ENCODE peak calls at places on chromosome 1, in ten cellular contexts. One of them, this sample, is unnamed.

GRCh38 chr1:231020139-231020601 is 19.9 kb downstream of the FAM89A start:
- DNase-seq in fibroblast of pulmonary artery: peak
- DNase-seq in H1: no peak
- DNase-seq in effector CD8-positive, alpha-beta T cell: no peak
- DNase-seq in transverse colon: no peak
- DNase-seq in AG04449: no peak
- DNase-seq in fibroblast of lung: no peak
- DNase-seq in stimulated activated naive CD4-positive, alpha-beta T cell treated with Interleukin-2 at 50 U/mL for 16 hours: no peak
- DNase-seq in MCF 10A: peak
- DNase-seq in activated naive CD4-positive, alpha-beta T cell: no peak
- DNase-seq in this sample: no peak

GRCh38 chr1:191643060-191643459 is 515.2 kb upstream of the RGS18 start:
- DNase-seq in fibroblast of pulmonary artery: no peak
- DNase-seq in H1: no peak
- DNase-seq in effector CD8-positive, alpha-beta T cell: no peak
- DNase-seq in transverse colon: no peak
- DNase-seq in AG04449: no peak
- DNase-seq in fibroblast of lung: no peak
- DNase-seq in stimulated activated naive CD4-positive, alpha-beta T cell treated with Interleukin-2 at 50 U/mL for 16 hours: no peak
- DNase-seq in MCF 10A: no peak
- DNase-seq in activated naive CD4-positive, alpha-beta T cell: no peak
- DNase-seq in this sample: no peak

GRCh38 chr1:170929835-170930554 is 5.3 kb upstream of the MROH9 start:
- DNase-seq in fibroblast of pulmonary artery: peak
- DNase-seq in H1: no peak
- DNase-seq in effector CD8-positive, alpha-beta T cell: no peak
- DNase-seq in transverse colon: no peak
- DNase-seq in AG04449: no peak
- DNase-seq in fibroblast of lung: peak
- DNase-seq in stimulated activated naive CD4-positive, alpha-beta T cell treated with Interleukin-2 at 50 U/mL for 16 hours: no peak
- DNase-seq in MCF 10A: peak
- DNase-seq in activated naive CD4-positive, alpha-beta T cell: no peak
- DNase-seq in this sample: peak

GRCh38 chr1:12456979-12457378 is 161.0 kb downstream of the DHRS3 start:
- DNase-seq in fibroblast of pulmonary artery: peak
- DNase-seq in H1: no peak
- DNase-seq in effector CD8-positive, alpha-beta T cell: no peak
- DNase-seq in transverse colon: no peak
- DNase-seq in AG04449: no peak
- DNase-seq in fibroblast of lung: peak
- DNase-seq in stimulated activated naive CD4-positive, alpha-beta T cell treated with Interleukin-2 at 50 U/mL for 16 hours: no peak
- DNase-seq in MCF 10A: no peak
- DNase-seq in activated naive CD4-positive, alpha-beta T cell: no peak
- DNase-seq in this sample: no peak

GRCh38 chr1:155122308-155122707 is 5.4 kb upstream of the EFNA1 start:
- DNase-seq in fibroblast of pulmonary artery: no peak
- DNase-seq in H1: no peak
- DNase-seq in effector CD8-positive, alpha-beta T cell: no peak
- DNase-seq in transverse colon: no peak
- DNase-seq in AG04449: no peak
- DNase-seq in fibroblast of lung: no peak
- DNase-seq in stimulated activated naive CD4-positive, alpha-beta T cell treated with Interleukin-2 at 50 U/mL for 16 hours: no peak
- DNase-seq in MCF 10A: no peak
- DNase-seq in activated naive CD4-positive, alpha-beta T cell: no peak
- DNase-seq in this sample: no peak

GRCh38 chr1:150763631-150764223 is 1.9 kb downstream of the CTSS start:
- DNase-seq in fibroblast of pulmonary artery: no peak
- DNase-seq in H1: no peak
- DNase-seq in effector CD8-positive, alpha-beta T cell: no peak
- DNase-seq in transverse colon: no peak
- DNase-seq in AG04449: no peak
- DNase-seq in fibroblast of lung: no peak
- DNase-seq in stimulated activated naive CD4-positive, alpha-beta T cell treated with Interleukin-2 at 50 U/mL for 16 hours: no peak
- DNase-seq in MCF 10A: no peak
- DNase-seq in activated naive CD4-positive, alpha-beta T cell: no peak
- DNase-seq in this sample: no peak

GRCh38 chr1:91732291-91732953 is 153.5 kb downstream of the TGFBR3 start:
- DNase-seq in fibroblast of pulmonary artery: peak
- DNase-seq in H1: no peak
- DNase-seq in effector CD8-positive, alpha-beta T cell: no peak
- DNase-seq in transverse colon: no peak
- DNase-seq in AG04449: peak
- DNase-seq in fibroblast of lung: peak
- DNase-seq in stimulated activated naive CD4-positive, alpha-beta T cell treated with Interleukin-2 at 50 U/mL for 16 hours: no peak
- DNase-seq in MCF 10A: peak
- DNase-seq in activated naive CD4-positive, alpha-beta T cell: no peak
- DNase-seq in this sample: peak

GRCh38 chr1:32980080-32980479 is 15.5 kb upstream of the RNF19B start:
- DNase-seq in fibroblast of pulmonary artery: no peak
- DNase-seq in H1: no peak
- DNase-seq in effector CD8-positive, alpha-beta T cell: no peak
- DNase-seq in transverse colon: no peak
- DNase-seq in AG04449: no peak
- DNase-seq in fibroblast of lung: no peak
- DNase-seq in stimulated activated naive CD4-positive, alpha-beta T cell treated with Interleukin-2 at 50 U/mL for 16 hours: no peak
- DNase-seq in MCF 10A: no peak
- DNase-seq in activated naive CD4-positive, alpha-beta T cell: no peak
- DNase-seq in this sample: no peak

GRCh38 chr1:176466514-176466913 is 3.5 kb downstream of the PAPPA2 start:
- DNase-seq in fibroblast of pulmonary artery: no peak
- DNase-seq in H1: no peak
- DNase-seq in effector CD8-positive, alpha-beta T cell: no peak
- DNase-seq in transverse colon: no peak
- DNase-seq in AG04449: no peak
- DNase-seq in fibroblast of lung: no peak
- DNase-seq in stimulated activated naive CD4-positive, alpha-beta T cell treated with Interleukin-2 at 50 U/mL for 16 hours: no peak
- DNase-seq in MCF 10A: peak
- DNase-seq in activated naive CD4-positive, alpha-beta T cell: no peak
- DNase-seq in this sample: no peak

GRCh38 chr1:81126989-81127571 is 673.7 kb upstream of the ADGRL2 start:
- DNase-seq in fibroblast of pulmonary artery: no peak
- DNase-seq in H1: no peak
- DNase-seq in effector CD8-positive, alpha-beta T cell: no peak
- DNase-seq in transverse colon: no peak
- DNase-seq in AG04449: no peak
- DNase-seq in fibroblast of lung: peak
- DNase-seq in stimulated activated naive CD4-positive, alpha-beta T cell treated with Interleukin-2 at 50 U/mL for 16 hours: no peak
- DNase-seq in MCF 10A: no peak
- DNase-seq in activated naive CD4-positive, alpha-beta T cell: no peak
- DNase-seq in this sample: no peak

GRCh38 chr1:196563768-196564167 is 44.5 kb downstream of the KCNT2 start:
- DNase-seq in fibroblast of pulmonary artery: no peak
- DNase-seq in H1: no peak
- DNase-seq in effector CD8-positive, alpha-beta T cell: no peak
- DNase-seq in transverse colon: no peak
- DNase-seq in AG04449: no peak
- DNase-seq in fibroblast of lung: no peak
- DNase-seq in stimulated activated naive CD4-positive, alpha-beta T cell treated with Interleukin-2 at 50 U/mL for 16 hours: no peak
- DNase-seq in MCF 10A: no peak
- DNase-seq in activated naive CD4-positive, alpha-beta T cell: no peak
- DNase-seq in this sample: no peak

GRCh38 chr1:93219443-93219842 is 38.9 kb downstream of the CCDC18 start:
- DNase-seq in fibroblast of pulmonary artery: no peak
- DNase-seq in H1: no peak
- DNase-seq in effector CD8-positive, alpha-beta T cell: no peak
- DNase-seq in transverse colon: no peak
- DNase-seq in AG04449: no peak
- DNase-seq in fibroblast of lung: peak
- DNase-seq in stimulated activated naive CD4-positive, alpha-beta T cell treated with Interleukin-2 at 50 U/mL for 16 hours: no peak
- DNase-seq in MCF 10A: no peak
- DNase-seq in activated naive CD4-positive, alpha-beta T cell: no peak
- DNase-seq in this sample: no peak

GRCh38 chr1:76547916-76548315 is 319.4 kb upstream of the ST6GALNAC5 start:
- DNase-seq in fibroblast of pulmonary artery: peak
- DNase-seq in H1: no peak
- DNase-seq in effector CD8-positive, alpha-beta T cell: no peak
- DNase-seq in transverse colon: peak
- DNase-seq in AG04449: no peak
- DNase-seq in fibroblast of lung: no peak
- DNase-seq in stimulated activated naive CD4-positive, alpha-beta T cell treated with Interleukin-2 at 50 U/mL for 16 hours: no peak
- DNase-seq in MCF 10A: no peak
- DNase-seq in activated naive CD4-positive, alpha-beta T cell: no peak
- DNase-seq in this sample: no peak

GRCh38 chr1:153364181-153364580 is 6.5 kb downstream of the S100A9 start:
- DNase-seq in fibroblast of pulmonary artery: no peak
- DNase-seq in H1: no peak
- DNase-seq in effector CD8-positive, alpha-beta T cell: no peak
- DNase-seq in transverse colon: no peak
- DNase-seq in AG04449: no peak
- DNase-seq in fibroblast of lung: no peak
- DNase-seq in stimulated activated naive CD4-positive, alpha-beta T cell treated with Interleukin-2 at 50 U/mL for 16 hours: no peak
- DNase-seq in MCF 10A: no peak
- DNase-seq in activated naive CD4-positive, alpha-beta T cell: no peak
- DNase-seq in this sample: peak

GRCh38 chr1:247296599-247297180 is 35.0 kb downstream of the ZNF496 start:
- DNase-seq in fibroblast of pulmonary artery: no peak
- DNase-seq in H1: no peak
- DNase-seq in effector CD8-positive, alpha-beta T cell: no peak
- DNase-seq in transverse colon: no peak
- DNase-seq in AG04449: no peak
- DNase-seq in fibroblast of lung: no peak
- DNase-seq in stimulated activated naive CD4-positive, alpha-beta T cell treated with Interleukin-2 at 50 U/mL for 16 hours: no peak
- DNase-seq in MCF 10A: no peak
- DNase-seq in activated naive CD4-positive, alpha-beta T cell: no peak
- DNase-seq in this sample: no peak

GRCh38 chr1:58939666-58940370 is 156.0 kb upstream of the JUN start:
- DNase-seq in fibroblast of pulmonary artery: no peak
- DNase-seq in H1: no peak
- DNase-seq in effector CD8-positive, alpha-beta T cell: no peak
- DNase-seq in transverse colon: no peak
- DNase-seq in AG04449: no peak
- DNase-seq in fibroblast of lung: no peak
- DNase-seq in stimulated activated naive CD4-positive, alpha-beta T cell treated with Interleukin-2 at 50 U/mL for 16 hours: no peak
- DNase-seq in MCF 10A: no peak
- DNase-seq in activated naive CD4-positive, alpha-beta T cell: no peak
- DNase-seq in this sample: no peak

GRCh38 chr1:118185083-118185899 is at the start of gene SPAG17:
- DNase-seq in fibroblast of pulmonary artery: peak
- DNase-seq in H1: peak
- DNase-seq in effector CD8-positive, alpha-beta T cell: no peak
- DNase-seq in transverse colon: peak
- DNase-seq in AG04449: no peak
- DNase-seq in fibroblast of lung: peak
- DNase-seq in stimulated activated naive CD4-positive, alpha-beta T cell treated with Interleukin-2 at 50 U/mL for 16 hours: no peak
- DNase-seq in MCF 10A: no peak
- DNase-seq in activated naive CD4-positive, alpha-beta T cell: no peak
- DNase-seq in this sample: peak

GRCh38 chr1:9302745-9303524 is 10.2 kb downstream of the SPSB1 start:
- DNase-seq in fibroblast of pulmonary artery: peak
- DNase-seq in H1: no peak
- DNase-seq in effector CD8-positive, alpha-beta T cell: no peak
- DNase-seq in transverse colon: no peak
- DNase-seq in AG04449: peak
- DNase-seq in fibroblast of lung: peak
- DNase-seq in stimulated activated naive CD4-positive, alpha-beta T cell treated with Interleukin-2 at 50 U/mL for 16 hours: no peak
- DNase-seq in MCF 10A: peak
- DNase-seq in activated naive CD4-positive, alpha-beta T cell: no peak
- DNase-seq in this sample: peak

GRCh38 chr1:117712598-117712997 is 106.8 kb downstream of the TENT5C start:
- DNase-seq in fibroblast of pulmonary artery: no peak
- DNase-seq in H1: no peak
- DNase-seq in effector CD8-positive, alpha-beta T cell: no peak
- DNase-seq in transverse colon: no peak
- DNase-seq in AG04449: no peak
- DNase-seq in fibroblast of lung: no peak
- DNase-seq in stimulated activated naive CD4-positive, alpha-beta T cell treated with Interleukin-2 at 50 U/mL for 16 hours: no peak
- DNase-seq in MCF 10A: no peak
- DNase-seq in activated naive CD4-positive, alpha-beta T cell: no peak
- DNase-seq in this sample: no peak

GRCh38 chr1:170707959-170708666 is 44.2 kb downstream of the PRRX1 start:
- DNase-seq in fibroblast of pulmonary artery: peak
- DNase-seq in H1: no peak
- DNase-seq in effector CD8-positive, alpha-beta T cell: no peak
- DNase-seq in transverse colon: no peak
- DNase-seq in AG04449: peak
- DNase-seq in fibroblast of lung: peak
- DNase-seq in stimulated activated naive CD4-positive, alpha-beta T cell treated with Interleukin-2 at 50 U/mL for 16 hours: no peak
- DNase-seq in MCF 10A: peak
- DNase-seq in activated naive CD4-positive, alpha-beta T cell: no peak
- DNase-seq in this sample: peak

GRCh38 chr1:65681101-65681500 is 111.6 kb upstream of the PDE4B start:
- DNase-seq in fibroblast of pulmonary artery: peak
- DNase-seq in H1: no peak
- DNase-seq in effector CD8-positive, alpha-beta T cell: no peak
- DNase-seq in transverse colon: no peak
- DNase-seq in AG04449: no peak
- DNase-seq in fibroblast of lung: peak
- DNase-seq in stimulated activated naive CD4-positive, alpha-beta T cell treated with Interleukin-2 at 50 U/mL for 16 hours: no peak
- DNase-seq in MCF 10A: peak
- DNase-seq in activated naive CD4-positive, alpha-beta T cell: no peak
- DNase-seq in this sample: peak

GRCh38 chr1:20185834-20186782 is at the start of the genes PLA2G2C and UBXN10:
- DNase-seq in fibroblast of pulmonary artery: no peak
- DNase-seq in H1: peak
- DNase-seq in effector CD8-positive, alpha-beta T cell: no peak
- DNase-seq in transverse colon: peak
- DNase-seq in AG04449: no peak
- DNase-seq in fibroblast of lung: no peak
- DNase-seq in stimulated activated naive CD4-positive, alpha-beta T cell treated with Interleukin-2 at 50 U/mL for 16 hours: peak
- DNase-seq in MCF 10A: no peak
- DNase-seq in activated naive CD4-positive, alpha-beta T cell: peak
- DNase-seq in this sample: no peak

GRCh38 chr1:193471981-193472380 is 285.6 kb upstream of the B3GALT2 start:
- DNase-seq in fibroblast of pulmonary artery: no peak
- DNase-seq in H1: no peak
- DNase-seq in effector CD8-positive, alpha-beta T cell: no peak
- DNase-seq in transverse colon: no peak
- DNase-seq in AG04449: no peak
- DNase-seq in fibroblast of lung: peak
- DNase-seq in stimulated activated naive CD4-positive, alpha-beta T cell treated with Interleukin-2 at 50 U/mL for 16 hours: no peak
- DNase-seq in MCF 10A: no peak
- DNase-seq in activated naive CD4-positive, alpha-beta T cell: no peak
- DNase-seq in this sample: no peak

GRCh38 chr1:156584813-156585212 is 5.3 kb downstream of the TTC24 start:
- DNase-seq in fibroblast of pulmonary artery: no peak
- DNase-seq in H1: peak
- DNase-seq in effector CD8-positive, alpha-beta T cell: no peak
- DNase-seq in transverse colon: no peak
- DNase-seq in AG04449: no peak
- DNase-seq in fibroblast of lung: no peak
- DNase-seq in stimulated activated naive CD4-positive, alpha-beta T cell treated with Interleukin-2 at 50 U/mL for 16 hours: no peak
- DNase-seq in MCF 10A: no peak
- DNase-seq in activated naive CD4-positive, alpha-beta T cell: no peak
- DNase-seq in this sample: no peak

GRCh38 chr1:150106331-150106730 is 38.8 kb downstream of the VPS45 start:
- DNase-seq in fibroblast of pulmonary artery: no peak
- DNase-seq in H1: no peak
- DNase-seq in effector CD8-positive, alpha-beta T cell: no peak
- DNase-seq in transverse colon: no peak
- DNase-seq in AG04449: no peak
- DNase-seq in fibroblast of lung: peak
- DNase-seq in stimulated activated naive CD4-positive, alpha-beta T cell treated with Interleukin-2 at 50 U/mL for 16 hours: peak
- DNase-seq in MCF 10A: no peak
- DNase-seq in activated naive CD4-positive, alpha-beta T cell: no peak
- DNase-seq in this sample: no peak

GRCh38 chr1:70143052-70143659 is 62.2 kb downstream of the LRRC40 start:
- DNase-seq in fibroblast of pulmonary artery: peak
- DNase-seq in H1: no peak
- DNase-seq in effector CD8-positive, alpha-beta T cell: no peak
- DNase-seq in transverse colon: no peak
- DNase-seq in AG04449: peak
- DNase-seq in fibroblast of lung: peak
- DNase-seq in stimulated activated naive CD4-positive, alpha-beta T cell treated with Interleukin-2 at 50 U/mL for 16 hours: no peak
- DNase-seq in MCF 10A: no peak
- DNase-seq in activated naive CD4-positive, alpha-beta T cell: no peak
- DNase-seq in this sample: no peak

GRCh38 chr1:100971021-100971420 is 54.6 kb downstream of the DPH5 start:
- DNase-seq in fibroblast of pulmonary artery: no peak
- DNase-seq in H1: no peak
- DNase-seq in effector CD8-positive, alpha-beta T cell: no peak
- DNase-seq in transverse colon: no peak
- DNase-seq in AG04449: no peak
- DNase-seq in fibroblast of lung: no peak
- DNase-seq in stimulated activated naive CD4-positive, alpha-beta T cell treated with Interleukin-2 at 50 U/mL for 16 hours: no peak
- DNase-seq in MCF 10A: no peak
- DNase-seq in activated naive CD4-positive, alpha-beta T cell: no peak
- DNase-seq in this sample: no peak

This sample was measured in bronchial epithelial cell.